ENCODE peak calls at places on chromosomes 13 and 19, in eight cellular contexts. I is H9; Z is CD8-positive, alpha-beta memory T cell; U is activated CD4-positive, CD25-positive, alpha-beta regulatory T cell treated with anti-CD3 and anti-CD28 coated beads, Interleukin-2, amount 50 U/mL, for 16 hours; V is EL; C is left cardiac atrium; B is progenitor cell of endocrine pancreas; O is HTR-8/SVneo. X is an unnamed sample.

GRCh38 chr13:113820813-113821651 is 42.8 kb downstream of the GAS6 start:
- DNase-seq in I (no peak), Z (no peak), U (no peak), V (peak; percentile 98), C (peak; percentile 73), B (no peak), O (peak; percentile 71), X (peak; percentile 41)

GRCh38 chr19:56089344-56089743 is 31.8 kb downstream of the ZNF787 start:
- DNase-seq in I (no peak), Z (no peak), U (no peak), V (no peak), C (peak; percentile 19), B (no peak), O (no peak), X (no peak)

GRCh38 chr19:2392366-2392765 is 32.3 kb downstream of the TMPRSS9 start:
- DNase-seq in I (no peak), Z (no peak), U (no peak), V (no peak), C (no peak), B (no peak), O (no peak), X (no peak)

GRCh38 chr13:93151277-93151676 is 75.3 kb upstream of the GPC6 start:
- DNase-seq in I (no peak), Z (no peak), U (no peak), V (peak; percentile 46), C (no peak), B (no peak), O (no peak), X (no peak)

GRCh38 chr19:45099465-45100201 is 6.7 kb downstream of the PPP1R37 start:
- DNase-seq in I (no peak), Z (no peak), U (no peak), V (no peak), C (peak; percentile 50), B (no peak), O (no peak), X (no peak)

GRCh38 chr13:25037057-25037813 is 58.7 kb upstream of the PABPC3 start:
- DNase-seq in I (peak; percentile 74), Z (no peak), U (no peak), V (peak; percentile 56), C (peak; percentile 31), B (peak; percentile 38), O (peak; percentile 26), X (peak; percentile 46)

GRCh38 chr13:55244991-55245644 is 1895.6 kb upstream of the PRR20A start:
- DNase-seq in I (peak; percentile 71), Z (no peak), U (no peak), V (no peak), C (no peak), B (no peak), O (no peak), X (no peak)

GRCh38 chr13:30581582-30581981 is 36.1 kb upstream of the USPL1 start:
- DNase-seq in I (no peak), Z (no peak), U (no peak), V (peak; percentile 21), C (no peak), B (no peak), O (no peak), X (peak; percentile 32)

GRCh38 chr13:91031508-91031907 is 316.0 kb upstream of the MIR17HG start:
- DNase-seq in I (peak; percentile 35), Z (no peak), U (no peak), V (no peak), C (no peak), B (no peak), O (no peak), X (no peak)

GRCh38 chr13:66656050-66656449 is 574.1 kb downstream of the PCDH9 start:
- DNase-seq in I (no peak), Z (no peak), U (no peak), V (no peak), C (no peak), B (no peak), O (no peak), X (peak; percentile 6)

GRCh38 chr19:13978721-13979191 is 26.4 kb downstream of the DCAF15 start:
- DNase-seq in I (no peak), Z (no peak), U (no peak), V (no peak), C (no peak), B (no peak), O (no peak), X (no peak)

GRCh38 chr13:92804346-92804745 is 422.3 kb upstream of the GPC6 start:
- DNase-seq in I (no peak), Z (no peak), U (no peak), V (peak; percentile 71), C (no peak), B (no peak), O (no peak), X (no peak)

GRCh38 chr13:111539791-111540446 is 219.5 kb downstream of the TEX29 start:
- DNase-seq in I (no peak), Z (no peak), U (no peak), V (no peak), C (no peak), B (no peak), O (no peak), X (no peak)

GRCh38 chr13:111556496-111556895 is 236.1 kb downstream of the TEX29 start:
- DNase-seq in I (no peak), Z (no peak), U (no peak), V (no peak), C (no peak), B (no peak), O (no peak), X (no peak)

GRCh38 chr13:45763419-45763818 is 61.3 kb downstream of the CBY2 start:
- DNase-seq in I (no peak), Z (no peak), U (no peak), V (no peak), C (no peak), B (no peak), O (no peak), X (no peak)

GRCh38 chr13:61148691-61149332 is 266.8 kb downstream of the PCDH20 start:
- DNase-seq in I (no peak), Z (no peak), U (no peak), V (no peak), C (no peak), B (no peak), O (no peak), X (no peak)

GRCh38 chr19:11273288-11273687 is 11.0 kb upstream of the DOCK6 start:
- DNase-seq in I (no peak), Z (no peak), U (no peak), V (no peak), C (no peak), B (no peak), O (no peak), X (no peak)

GRCh38 chr19:33395561-33396550 is 22.3 kb downstream of the CEBPG start:
- DNase-seq in I (no peak), Z (no peak), U (no peak), V (peak; percentile 67), C (peak; percentile 71), B (no peak), O (no peak), X (no peak)

GRCh38 chr13:53873558-53873957 is 844.9 kb downstream of the OLFM4 start:
- DNase-seq in I (peak; percentile 79), Z (no peak), U (no peak), V (no peak), C (no peak), B (no peak), O (no peak), X (no peak)

GRCh38 chr19:57110592-57111328 is 9.0 kb upstream of the USP29 start:
- DNase-seq in I (no peak), Z (no peak), U (no peak), V (no peak), C (no peak), B (no peak), O (no peak), X (no peak)

GRCh38 chr19:3392480-3392879 is 26.1 kb downstream of the NFIC start:
- DNase-seq in I (no peak), Z (no peak), U (no peak), V (no peak), C (no peak), B (no peak), O (no peak), X (no peak)

GRCh38 chr19:45767881-45768643 is 990 bp downstream of the SIX5 start:
- DNase-seq in I (peak; percentile 71), Z (no peak), U (no peak), V (peak; percentile 68), C (peak; percentile 75), B (peak; percentile 57), O (no peak), X (peak; percentile 72)

GRCh38 chr19:4390017-4390861 is 10.1 kb downstream of the SH3GL1 start:
- DNase-seq in I (peak; percentile 82), Z (no peak), U (no peak), V (peak; percentile 28), C (peak; percentile 62), B (no peak), O (no peak), X (peak; percentile 85)

GRCh38 chr13:52036037-52036436 is 11.5 kb downstream of the UTP14C start:
- DNase-seq in I (no peak), Z (no peak), U (no peak), V (no peak), C (no peak), B (no peak), O (no peak), X (no peak)

GRCh38 chr13:25886438-25887214 is 165.2 kb downstream of the SHISA2 start:
- DNase-seq in I (no peak), Z (no peak), U (no peak), V (peak; percentile 67), C (no peak), B (no peak), O (peak; percentile 33), X (peak; percentile 33)

GRCh38 chr13:30421093-30422055 is 919 bp upstream of the UBE2L5 start:
- DNase-seq in I (peak; percentile 64), Z (no peak), U (no peak), V (peak; percentile 87), C (peak; percentile 91), B (peak; percentile 28), O (peak; percentile 50), X (peak; percentile 81)